ENCODE peak calls at places on chromosomes 7 and 10, in five cellular contexts. One of them, this sample, is unnamed.

GRCh38 chr7:102297487-102298218 is 11.0 kb downstream of the SH2B2 start:
- DNase-seq in AG09309: no peak
- DNase-seq in HFFc6: no peak
- DNase-seq in AG10803: no peak
- DNase-seq in OCI-LY7: no peak
- DNase-seq in this sample: no peak

GRCh38 chr7:12518920-12519681 is 51.4 kb upstream of the SCIN start:
- DNase-seq in AG09309: no peak
- DNase-seq in HFFc6: peak
- DNase-seq in AG10803: peak
- DNase-seq in OCI-LY7: no peak
- DNase-seq in this sample: no peak

GRCh38 chr7:24668922-24669635 is 88.2 kb downstream of the GSDME start:
- DNase-seq in AG09309: no peak
- DNase-seq in HFFc6: peak
- DNase-seq in AG10803: no peak
- DNase-seq in OCI-LY7: no peak
- DNase-seq in this sample: no peak

GRCh38 chr7:714251-714671 is 12.2 kb upstream of the DNAAF5 start:
- DNase-seq in AG09309: no peak
- DNase-seq in HFFc6: no peak
- DNase-seq in AG10803: no peak
- DNase-seq in OCI-LY7: no peak
- DNase-seq in this sample: no peak

GRCh38 chr10:88810196-88810961 is 7.8 kb downstream of the LIPM start:
- DNase-seq in AG09309: peak
- DNase-seq in HFFc6: peak
- DNase-seq in AG10803: peak
- DNase-seq in OCI-LY7: peak
- DNase-seq in this sample: no peak

GRCh38 chr10:36730316-36730715 is 395.1 kb upstream of the ANKRD30A start:
- DNase-seq in AG09309: no peak
- DNase-seq in HFFc6: no peak
- DNase-seq in AG10803: no peak
- DNase-seq in OCI-LY7: no peak
- DNase-seq in this sample: no peak

GRCh38 chr10:77560052-77560451 is 77.6 kb downstream of the KCNMA1 start:
- DNase-seq in AG09309: no peak
- DNase-seq in HFFc6: no peak
- DNase-seq in AG10803: no peak
- DNase-seq in OCI-LY7: no peak
- DNase-seq in this sample: no peak

GRCh38 chr7:110534241-110534931 is 556.5 kb upstream of the LRRN3 start:
- DNase-seq in AG09309: no peak
- DNase-seq in HFFc6: peak
- DNase-seq in AG10803: peak
- DNase-seq in OCI-LY7: no peak
- DNase-seq in this sample: no peak

GRCh38 chr7:27961255-27961654 is 219.3 kb downstream of the JAZF1 start:
- DNase-seq in AG09309: peak
- DNase-seq in HFFc6: peak
- DNase-seq in AG10803: peak
- DNase-seq in OCI-LY7: no peak
- DNase-seq in this sample: no peak

GRCh38 chr10:57341294-57341693 is 926.4 kb downstream of the IPMK start:
- DNase-seq in AG09309: no peak
- DNase-seq in HFFc6: no peak
- DNase-seq in AG10803: no peak
- DNase-seq in OCI-LY7: no peak
- DNase-seq in this sample: no peak

GRCh38 chr10:93656155-93656554 is 43.8 kb downstream of the PDE6C start:
- DNase-seq in AG09309: no peak
- DNase-seq in HFFc6: no peak
- DNase-seq in AG10803: no peak
- DNase-seq in OCI-LY7: no peak
- DNase-seq in this sample: no peak

GRCh38 chr10:93657757-93658156 is 44.6 kb downstream of the FRA10AC1 start:
- DNase-seq in AG09309: no peak
- DNase-seq in HFFc6: no peak
- DNase-seq in AG10803: no peak
- DNase-seq in OCI-LY7: no peak
- DNase-seq in this sample: no peak

GRCh38 chr10:93654201-93654600 is 41.9 kb downstream of the PDE6C start:
- DNase-seq in AG09309: no peak
- DNase-seq in HFFc6: no peak
- DNase-seq in AG10803: no peak
- DNase-seq in OCI-LY7: no peak
- DNase-seq in this sample: no peak

DNA sequence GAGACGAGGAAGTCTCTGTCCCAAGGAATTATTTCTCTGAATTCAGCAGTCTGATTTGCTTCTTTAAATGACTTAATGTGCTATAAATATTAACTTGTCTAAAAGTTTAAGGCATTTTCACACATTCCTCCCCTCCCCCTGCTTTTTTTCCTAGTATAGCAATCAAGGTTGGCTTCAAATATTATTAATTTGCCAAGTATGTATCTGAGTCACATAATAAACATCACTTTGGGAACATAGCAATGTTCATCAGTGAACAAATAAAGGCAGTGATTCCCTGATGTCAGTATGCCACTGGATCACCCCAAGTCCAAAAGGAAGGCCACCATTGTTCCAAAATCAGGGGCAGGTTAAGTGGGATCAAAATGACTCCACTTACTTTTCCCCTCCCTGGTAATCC is 40.5 kb downstream of the PDE6C start:
- DNase-seq in AG09309: no peak
- DNase-seq in HFFc6: no peak
- DNase-seq in AG10803: peak
- DNase-seq in OCI-LY7: no peak
- DNase-seq in this sample: no peak
- TF ChIP-seq CTCF in AG09309: no peak
- TF ChIP-seq CTCF in HFFc6: no peak
- TF ChIP-seq CTCF in AG10803: no peak
- TF ChIP-seq CTCF in OCI-LY7: no peak
- TF ChIP-seq CTCF in this sample: no peak

GRCh38 chr7:42227931-42228591 is 8.9 kb downstream of the GLI3 start:
- DNase-seq in AG09309: no peak
- DNase-seq in HFFc6: no peak
- DNase-seq in AG10803: no peak
- DNase-seq in OCI-LY7: no peak
- DNase-seq in this sample: no peak
- TF ChIP-seq CTCF in AG09309: no peak
- TF ChIP-seq CTCF in HFFc6: no peak
- TF ChIP-seq CTCF in AG10803: no peak
- TF ChIP-seq CTCF in OCI-LY7: no peak
- TF ChIP-seq CTCF in this sample: no peak

GRCh38 chr10:7119325-7120015 is 291.4 kb downstream of the SFMBT2 start:
- DNase-seq in AG09309: no peak
- DNase-seq in HFFc6: no peak
- DNase-seq in AG10803: no peak
- DNase-seq in OCI-LY7: no peak
- DNase-seq in this sample: no peak

GRCh38 chr10:7122561-7122960 is 288.3 kb downstream of the SFMBT2 start:
- DNase-seq in AG09309: no peak
- DNase-seq in HFFc6: no peak
- DNase-seq in AG10803: no peak
- DNase-seq in OCI-LY7: no peak
- DNase-seq in this sample: no peak

GRCh38 chr10:7123719-7124118 is 287.1 kb downstream of the SFMBT2 start:
- DNase-seq in AG09309: no peak
- DNase-seq in HFFc6: no peak
- DNase-seq in AG10803: no peak
- DNase-seq in OCI-LY7: no peak
- DNase-seq in this sample: no peak

GRCh38 chr10:7117806-7118674 is 292.8 kb downstream of the SFMBT2 start:
- DNase-seq in AG09309: no peak
- DNase-seq in HFFc6: no peak
- DNase-seq in AG10803: no peak
- DNase-seq in OCI-LY7: no peak
- DNase-seq in this sample: no peak

DNA sequence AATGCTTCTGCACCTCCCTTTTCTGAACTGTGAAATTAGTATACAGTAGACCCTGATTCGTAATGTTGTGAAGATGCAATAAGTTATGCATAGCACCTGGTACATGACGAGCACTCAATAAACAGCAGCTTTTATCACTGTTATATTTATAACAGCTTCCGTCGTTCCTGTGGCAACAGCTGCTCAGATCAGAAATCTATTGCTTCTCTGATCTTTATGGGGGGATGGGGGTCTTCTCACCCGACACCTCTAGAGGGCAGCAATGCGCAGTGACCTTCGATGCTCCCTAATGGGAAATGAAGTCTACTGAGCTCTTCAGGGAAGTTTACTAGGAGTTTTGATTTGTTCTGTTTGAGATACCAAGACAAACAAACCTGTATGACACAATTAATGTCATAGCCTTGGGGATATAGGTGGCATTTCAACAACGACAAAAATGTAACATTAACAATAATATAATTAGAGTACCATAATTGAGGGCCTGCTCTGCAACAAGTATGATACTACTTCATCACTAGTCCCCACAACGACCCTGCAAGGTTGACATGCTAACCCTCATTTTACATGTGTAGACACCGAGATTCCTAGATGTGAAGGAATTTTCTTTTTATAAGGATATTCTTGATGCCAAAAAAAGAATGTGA is 289.6 kb downstream of the SFMBT2 start:
- DNase-seq in AG09309: no peak
- DNase-seq in HFFc6: no peak
- DNase-seq in AG10803: no peak
- DNase-seq in OCI-LY7: peak
- DNase-seq in this sample: peak
- TF ChIP-seq CTCF in AG09309: no peak
- TF ChIP-seq CTCF in HFFc6: peak
- TF ChIP-seq CTCF in AG10803: peak
- TF ChIP-seq CTCF in OCI-LY7: peak
- TF ChIP-seq CTCF in this sample: peak

GRCh38 chr7:10708447-10708846 is 265.2 kb upstream of the PHF14 start:
- DNase-seq in AG09309: no peak
- DNase-seq in HFFc6: no peak
- DNase-seq in AG10803: no peak
- DNase-seq in OCI-LY7: peak
- DNase-seq in this sample: no peak
- TF ChIP-seq CTCF in AG09309: no peak
- TF ChIP-seq CTCF in HFFc6: no peak
- TF ChIP-seq CTCF in AG10803: no peak
- TF ChIP-seq CTCF in OCI-LY7: peak
- TF ChIP-seq CTCF in this sample: no peak

GRCh38 chr10:5199398-5199797 is 2.8 kb downstream of the AKR1C4 start:
- DNase-seq in AG09309: no peak
- DNase-seq in HFFc6: no peak
- DNase-seq in AG10803: no peak
- DNase-seq in OCI-LY7: no peak
- DNase-seq in this sample: no peak
- TF ChIP-seq CTCF in AG09309: no peak
- TF ChIP-seq CTCF in HFFc6: peak
- TF ChIP-seq CTCF in AG10803: no peak
- TF ChIP-seq CTCF in OCI-LY7: peak
- TF ChIP-seq CTCF in this sample: no peak

DNA sequence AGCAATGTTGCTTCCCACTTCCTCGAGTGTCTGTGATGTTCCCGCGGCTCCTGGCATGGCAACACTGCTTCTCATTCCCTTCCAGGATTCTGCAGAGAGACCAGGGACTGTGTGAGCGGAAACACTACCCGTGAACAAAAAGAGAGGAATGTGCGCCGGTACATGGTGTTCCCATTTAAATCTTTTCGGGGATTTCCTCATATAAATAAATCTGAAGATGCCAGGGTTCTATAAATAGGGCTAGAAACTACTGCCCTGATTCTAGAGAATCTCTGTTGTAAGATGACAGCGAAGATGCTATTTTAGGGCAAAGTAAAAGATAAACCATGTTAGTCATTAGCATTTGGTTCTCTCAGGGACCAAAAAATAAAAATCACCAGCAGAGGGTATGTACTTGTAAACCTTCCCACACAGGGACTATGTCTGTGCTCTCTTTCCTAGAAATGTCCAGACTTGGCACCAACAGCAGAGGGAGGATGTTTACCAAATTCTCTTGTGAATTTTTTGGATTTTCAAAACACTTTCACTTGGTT is 92.2 kb upstream of the DDC start:
- DNase-seq in AG09309: peak
- DNase-seq in HFFc6: peak
- DNase-seq in AG10803: peak
- DNase-seq in OCI-LY7: no peak
- DNase-seq in this sample: no peak
- TF ChIP-seq CTCF in AG09309: peak
- TF ChIP-seq CTCF in HFFc6: peak
- TF ChIP-seq CTCF in AG10803: peak
- TF ChIP-seq CTCF in OCI-LY7: no peak
- TF ChIP-seq CTCF in this sample: no peak

GRCh38 chr10:133150226-133150625 is 9.8 kb upstream of the KNDC1 start:
- DNase-seq in AG09309: no peak
- DNase-seq in HFFc6: no peak
- DNase-seq in AG10803: no peak
- DNase-seq in OCI-LY7: no peak
- DNase-seq in this sample: no peak
- TF ChIP-seq CTCF in AG09309: no peak
- TF ChIP-seq CTCF in HFFc6: no peak
- TF ChIP-seq CTCF in AG10803: no peak
- TF ChIP-seq CTCF in OCI-LY7: no peak
- TF ChIP-seq CTCF in this sample: no peak